ENCODE peak calls at places on chromosomes 6 and 20, in seven cellular contexts. Q, Z, R, M, U, L and D are unnamed samples.

GRCh38 chr6:109475625-109476024 is 7.4 kb downstream of the ZBTB24 start:
- DNase-seq in Z (no peak), U (no peak), L (no peak), R (no peak), M (no peak), Q (no peak), D (no peak)

GRCh38 chr6:43125119-43125518 is 46.0 kb upstream of the SRF start:
- DNase-seq in R (no peak), U (no peak), Q (no peak), M (peak), L (peak), Z (no peak), D (no peak)

GRCh38 chr20:46324960-46325703 is 16.8 kb upstream of the CDH22 start:
- DNase-seq in Q (no peak), U (no peak), R (peak), L (peak), Z (peak), M (no peak), D (no peak)

GRCh38 chr6:96811136-96811535 is 26.1 kb downstream of the GPR63 start:
- DNase-seq in Q (no peak), U (no peak), R (no peak), Z (no peak), L (no peak), M (no peak), D (no peak)

GRCh38 chr20:2773812-2774211 is 26.6 kb downstream of the CPXM1 start:
- DNase-seq in M (no peak), U (no peak), Q (no peak), Z (no peak), L (no peak), R (no peak), D (no peak)

GRCh38 chr6:26475823-26476729 is 18.3 kb downstream of the BTN2A1 start:
- DNase-seq in L (no peak), Q (no peak), R (no peak), M (no peak), Z (no peak), U (no peak), D (no peak)

GRCh38 chr20:24149881-24150307 is 161.3 kb upstream of the GGTLC1 start:
- DNase-seq in Q (no peak), R (no peak), Z (peak), M (no peak), U (no peak), L (no peak), D (no peak)

GRCh38 chr6:31771992-31772358 is 5.2 kb downstream of the VWA7 start:
- DNase-seq in M (no peak), U (no peak), Z (no peak), L (peak), R (no peak), Q (no peak), D (no peak)

GRCh38 chr6:169811521-169812256 is 60.3 kb downstream of the ERMARD start:
- DNase-seq in Z (no peak), U (no peak), M (no peak), R (no peak), Q (no peak), L (no peak), D (no peak)

GRCh38 chr6:144331610-144332009 is 46.5 kb downstream of the UTRN start:
- DNase-seq in L (peak), U (no peak), Q (no peak), Z (no peak), R (no peak), M (no peak), D (no peak)

GRCh38 chr20:8196096-8196495 is 64.0 kb downstream of the PLCB1 start:
- DNase-seq in M (no peak), L (peak), R (no peak), U (no peak), Z (no peak), Q (no peak), D (no peak)

GRCh38 chr20:431012-431904 is 23.2 kb downstream of the RBCK1 start:
- DNase-seq in Q (peak), L (peak), Z (peak), M (no peak), R (peak), U (peak), D (peak)

GRCh38 chr20:54662064-54662463 is 186.7 kb downstream of the DOK5 start:
- DNase-seq in Z (no peak), L (no peak), R (no peak), M (no peak), Q (no peak), U (no peak), D (no peak)

GRCh38 chr6:30465582-30466306 is 23.6 kb upstream of the HLA-E start:
- DNase-seq in Q (no peak), Z (no peak), M (no peak), U (no peak), L (no peak), R (no peak), D (no peak)

DNA sequence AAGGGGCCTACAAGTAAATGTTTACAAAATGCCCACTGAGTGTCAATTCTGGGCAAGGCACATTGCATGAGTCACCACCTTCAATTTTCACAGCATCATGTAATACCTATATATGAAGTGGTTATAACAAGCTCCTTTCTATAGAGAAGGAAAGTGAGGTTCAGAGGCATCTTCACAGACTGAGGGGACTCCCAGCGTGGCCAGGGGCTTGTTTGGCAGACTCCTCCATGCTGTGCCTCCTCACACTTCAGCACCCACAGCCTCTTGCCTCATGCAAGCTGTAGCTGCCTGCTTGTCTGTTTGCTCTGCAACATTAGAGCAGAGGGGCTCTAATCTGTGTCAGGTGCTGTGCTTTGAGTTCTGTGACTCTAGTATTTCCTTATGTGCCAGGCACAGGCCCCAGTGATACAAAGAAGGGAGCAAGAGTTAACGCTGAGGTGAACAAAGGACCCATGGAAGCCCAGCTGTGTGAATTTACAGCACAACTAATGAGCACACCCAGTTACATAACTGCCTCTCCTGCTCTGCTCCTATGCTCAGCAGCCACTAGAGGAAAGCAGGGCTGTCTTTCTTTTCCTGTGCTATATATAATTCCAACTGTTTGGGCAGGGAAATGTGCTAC is 72.3 kb downstream of the ZHX3 start:
- DNase-seq in L (peak), M (peak), R (no peak), Q (no peak), U (peak), Z (no peak), D (no peak)
- TF ChIP-seq CTCF in L (peak), M (no peak), R (no peak), Q (peak), U (peak), Z (no peak), D (no peak)

GRCh38 chr20:33670715-33671499 is 3.3 kb downstream of the NECAB3 start:
- DNase-seq in Z (no peak), U (no peak), R (no peak), Q (no peak), L (no peak), M (no peak), D (no peak)
- TF ChIP-seq CTCF in Z (no peak), U (no peak), R (no peak), Q (no peak), L (no peak), M (no peak), D (no peak)

GRCh38 chr6:85372188-85372914 is 77.5 kb upstream of the NT5E start:
- DNase-seq in Q (no peak), M (no peak), Z (peak), L (peak), R (no peak), U (no peak), D (no peak)
- TF ChIP-seq CTCF in Q (peak), M (peak), Z (no peak), L (peak), R (no peak), U (no peak), D (no peak)

GRCh38 chr6:113570651-113571050 is 286.5 kb upstream of the MARCKS start:
- DNase-seq in M (no peak), L (no peak), Z (no peak), Q (no peak), U (no peak), R (no peak), D (no peak)
- TF ChIP-seq CTCF in M (no peak), L (peak), Z (no peak), Q (no peak), U (no peak), R (peak), D (no peak)

DNA sequence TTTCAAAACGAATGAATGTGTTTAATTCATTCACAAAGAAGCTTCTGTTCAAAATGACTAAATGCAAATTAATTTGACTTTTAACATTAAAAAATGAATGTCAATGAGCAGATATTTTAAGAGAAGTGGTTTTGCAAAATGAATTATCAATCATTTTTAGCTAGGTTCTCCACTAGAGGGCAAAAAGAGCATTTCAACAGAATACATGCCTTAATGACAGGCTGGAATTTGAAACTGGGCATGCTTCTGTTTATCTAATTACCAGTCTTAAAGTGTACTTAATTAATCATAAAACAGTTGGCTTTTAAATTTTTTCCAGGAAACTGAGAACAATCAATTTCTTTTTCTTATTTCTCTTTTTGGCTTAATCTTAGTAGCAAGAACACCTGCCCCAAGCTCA is 63.8 kb upstream of the TINAG start:
- DNase-seq in Z (peak), M (no peak), L (peak), R (peak), U (no peak), Q (no peak), D (no peak)
- TF ChIP-seq CTCF in Z (peak), M (peak), L (peak), R (peak), U (peak), Q (peak), D (peak)

GRCh38 chr6:121223212-121223611 is 111.1 kb downstream of the TBC1D32 start:
- DNase-seq in M (no peak), R (no peak), Q (no peak), Z (no peak), L (no peak), U (no peak), D (no peak)
- TF ChIP-seq CTCF in M (no peak), R (no peak), Q (no peak), Z (no peak), L (no peak), U (no peak), D (no peak)